ENCODE peak calls at places on chromosomes 7 and 10, in five cellular contexts. I is cerebellum; Q is cardiac muscle cell; G is CD8-positive, alpha-beta T cell; T is HCEC 1CT. M is an unnamed sample.

GRCh38 chr7:76342222-76342621 is 16.6 kb downstream of the YWHAG start:
- DNase-seq in G (no peak), T (no peak), I (no peak), Q (peak), M (no peak)

GRCh38 chr7:290554-291301 is 758 bp downstream of the FOXL3 start:
- DNase-seq in I (no peak), T (no peak), Q (no peak), G (no peak), M (no peak)

GRCh38 chr10:88828310-88828709 is 23.3 kb downstream of the ANKRD22 start:
- DNase-seq in I (no peak), Q (no peak), T (peak), G (no peak), M (no peak)

GRCh38 chr10:93701903-93702277 is 502 bp downstream of the FRA10AC1 start:
- DNase-seq in Q (peak), I (peak), T (peak), G (peak), M (no peak)

GRCh38 chr7:41187322-41187721 is 515.6 kb downstream of the INHBA start:
- DNase-seq in T (no peak), Q (no peak), G (no peak), I (no peak), M (no peak)

GRCh38 chr7:48428091-48428710 is 256.9 kb downstream of the ABCA13 start:
- DNase-seq in I (no peak), G (no peak), T (no peak), Q (no peak), M (no peak)

GRCh38 chr7:122403113-122403512 is 98.6 kb upstream of the FEZF1 start:
- DNase-seq in I (no peak), G (no peak), Q (no peak), T (no peak), M (no peak)

GRCh38 chr7:36762394-36762793 is 38.1 kb upstream of the AOAH start:
- DNase-seq in I (no peak), T (no peak), G (no peak), Q (no peak), M (no peak)

GRCh38 chr10:113534428-113534827 is 18.4 kb upstream of the HABP2 start:
- DNase-seq in Q (no peak), I (no peak), G (no peak), T (no peak), M (peak)

GRCh38 chr7:29883462-29884398 is 77.4 kb downstream of the WIPF3 start:
- DNase-seq in I (peak), Q (peak), T (no peak), G (no peak), M (no peak)

GRCh38 chr7:25617219-25617618 is 388.9 kb upstream of the NPVF start:
- DNase-seq in I (no peak), Q (no peak), G (no peak), T (no peak), M (no peak)

GRCh38 chr7:38141187-38141586 is 36.9 kb upstream of the STARD3NL start:
- DNase-seq in G (no peak), Q (no peak), T (no peak), I (no peak), M (no peak)

GRCh38 chr10:87093461-87094372 is 926 bp downstream of the GLUD1 start:
- DNase-seq in I (peak), G (peak), T (peak), Q (peak), M (peak)

GRCh38 chr7:16223963-16224707 is 197.2 kb downstream of the CRPPA start:
- DNase-seq in I (no peak), T (no peak), G (peak), Q (no peak), M (peak)

GRCh38 chr10:103042129-103042528 is 124.0 kb downstream of the CNNM2 start:
- DNase-seq in Q (no peak), T (no peak), G (no peak), I (peak), M (no peak)

GRCh38 chr10:131178956-131179355 is 132.6 kb downstream of the TCERG1L start:
- DNase-seq in I (no peak), Q (no peak), T (no peak), G (no peak), M (no peak)

GRCh38 chr7:87225696-87226095 is 6.2 kb upstream of the TMEM243 start:
- DNase-seq in I (no peak), T (peak), G (no peak), Q (no peak), M (no peak)

GRCh38 chr10:1185911-1186692 is 129.9 kb downstream of the WDR37 start:
- DNase-seq in I (no peak), T (no peak), Q (no peak), G (no peak), M (no peak)

GRCh38 chr7:37394158-37394557 is 54.5 kb downstream of the ELMO1 start:
- DNase-seq in Q (no peak), T (no peak), I (no peak), G (no peak), M (no peak)

GRCh38 chr10:100744136-100744979 is 1.0 kb upstream of the PAX2 start:
- DNase-seq in I (no peak), G (no peak), Q (no peak), T (no peak), M (no peak)

GRCh38 chr10:24694086-24694485 is 29.6 kb downstream of the ARHGAP21 start:
- DNase-seq in T (peak), I (no peak), G (no peak), Q (no peak), M (no peak)

GRCh38 chr10:50396491-50397311 is 145.4 kb upstream of the ASAH2 start:
- DNase-seq in I (no peak), T (peak), G (no peak), Q (no peak), M (no peak)

GRCh38 chr7:110921478-110922210 is 169.3 kb upstream of the LRRN3 start:
- DNase-seq in T (no peak), Q (no peak), I (no peak), G (no peak), M (no peak)

GRCh38 chr7:10483671-10484070 is 490.0 kb upstream of the PHF14 start:
- DNase-seq in Q (no peak), I (no peak), T (no peak), G (no peak), M (no peak)

GRCh38 chr10:61793760-61794713 is 107.5 kb upstream of the ARID5B start:
- DNase-seq in I (no peak), T (peak), Q (no peak), G (no peak), M (no peak)

GRCh38 chr10:50937230-50937907 is 51.9 kb upstream of the A1CF start:
- DNase-seq in G (no peak), T (peak), I (peak), Q (peak), M (no peak)

GRCh38 chr7:139777948-139778841 is at the start of gene HIPK2:
- DNase-seq in I (peak), G (peak), T (peak), Q (peak), M (peak)

GRCh38 chr10:69895759-69896158 is 94.1 kb downstream of the COL13A1 start:
- DNase-seq in Q (no peak), T (peak), G (no peak), I (no peak), M (no peak)

GRCh38 chr10:124521429-124521871 is 59.8 kb downstream of the LHPP start:
- DNase-seq in Q (no peak), T (no peak), I (no peak), G (no peak), M (no peak)

GRCh38 chr7:133957860-133958259 is 169.3 kb upstream of the LRGUK start:
- DNase-seq in I (no peak), G (no peak), T (no peak), Q (no peak), M (no peak)

GRCh38 chr7:76108540-76109233 is 60.8 kb downstream of the MDH2 start:
- DNase-seq in T (peak), I (no peak), G (no peak), Q (no peak), M (no peak)

GRCh38 chr7:132750530-132751281 is 174.4 kb upstream of the PLXNA4 start:
- DNase-seq in Q (no peak), I (no peak), T (no peak), G (no peak), M (no peak)

GRCh38 chr7:66138994-66139752 is 24.5 kb downstream of the CRCP start:
- DNase-seq in T (no peak), G (no peak), I (no peak), Q (no peak), M (no peak)

GRCh38 chr10:125005312-125006187 is 63.6 kb downstream of the ZRANB1 start:
- DNase-seq in Q (no peak), I (no peak), T (no peak), G (no peak), M (no peak)

GRCh38 chr10:58291538-58292174 is 22.7 kb downstream of the CISD1 start:
- DNase-seq in G (peak), Q (peak), T (peak), I (peak), M (peak)

M was measured in Jurkat, Clone E6-1.